ENCODE peak calls at places on chromosomes 16 and 17, in four cellular contexts. H is IMR-90, F is H9, Q is mesendoderm. V is an unnamed sample. For H3K4me1, the result is how much of the 10 kb centered on the place peaks cover.

GRCh38 chr16:8989099-8989878 is 25.6 kb upstream of the USP7 start:
- DNase-seq in F (no peak), H (no peak), Q (no peak), V (peak)

GRCh38 chr16:68235882-68236803 is at the start of gene ESRP2:
- DNase-seq in F (peak), H (no peak), Q (peak), V (no peak)

GRCh38 chr17:78120537-78120936 is 8.0 kb downstream of the TMC6 start:
- DNase-seq in Q (no peak), H (no peak), F (no peak), V (no peak)

GRCh38 chr17:9217151-9218067 is 196.1 kb downstream of the NTN1 start:
- DNase-seq in Q (peak), H (peak), F (no peak), V (peak)

GRCh38 chr17:15943971-15944719 is 785 bp upstream of the ADORA2B start:
- DNase-seq in Q (no peak), H (no peak), F (no peak), V (peak)

GRCh38 chr16:84672276-84673202 is 24.2 kb downstream of the KLHL36 start:
- DNase-seq in H (peak), F (peak), Q (peak), V (peak)

GRCh38 chr17:8475227-8475626 is 39.5 kb downstream of the NDEL1 start:
- DNase-seq in Q (no peak), H (no peak), F (no peak), V (no peak)

GRCh38 chr16:86567701-86568571 is 1.3 kb downstream of the FOXC2 start:
- DNase-seq in F (peak), H (peak), Q (peak), V (peak)

GRCh38 chr16:2194852-2195315 is 1.5 kb downstream of the CASKIN1 start:
- DNase-seq in F (peak), Q (peak), H (peak), V (peak)

GRCh38 chr16:62190426-62190825 is 154.2 kb upstream of the CDH8 start:
- DNase-seq in Q (peak), F (no peak), H (no peak), V (peak)

GRCh38 chr16:15641753-15642556 is 999 bp downstream of the MARF1 start:
- DNase-seq in H (no peak), Q (no peak), F (no peak), V (peak)

GRCh38 chr17:36657763-36658490 is 56.5 kb downstream of the MRM1 start:
- DNase-seq in F (peak), Q (peak), H (no peak), V (peak)

GRCh38 chr16:22337045-22337444 is 37.4 kb downstream of the CDR2 start:
- DNase-seq in H (no peak), Q (peak), F (no peak), V (no peak)

GRCh38 chr16:67672739-67673662 is 6.4 kb downstream of the C16orf86 start:
- DNase-seq in Q (peak), H (peak), F (peak), V (peak)

GRCh38 chr16:12358898-12359297 is 382.4 kb downstream of the SNX29 start:
- DNase-seq in Q (no peak), H (no peak), F (no peak), V (no peak)

GRCh38 chr17:80345841-80346497 is 69.0 kb upstream of the ENDOV start:
- DNase-seq in H (no peak), Q (no peak), F (no peak), V (no peak)

GRCh38 chr16:75265911-75266701 is 14.7 kb upstream of the BCAR1 start:
- DNase-seq in Q (peak), F (peak), H (peak), V (peak)

GRCh38 chr17:41367426-41368075 is 2.1 kb downstream of the KRT33B start:
- DNase-seq in H (peak), Q (peak), F (no peak), V (peak)

GRCh38 chr17:50056961-50057330 is 1.0 kb downstream of the ITGA3 start:
- DNase-seq in Q (no peak), F (peak), H (peak), V (peak)

GRCh38 chr16:29756654-29757053 is 10.9 kb upstream of the C16orf54 start:
- DNase-seq in H (peak), F (no peak), Q (no peak), V (peak)

GRCh38 chr16:84599528-84600202 is 18.2 kb downstream of the COTL1 start:
- DNase-seq in F (peak), Q (peak), H (peak), V (peak)

GRCh38 chr17:52156576-52156975 is 1.9 kb downstream of the CA10 start:
- DNase-seq in F (no peak), Q (no peak), H (no peak), V (no peak)

GRCh38 chr17:34798581-34798980 is 162.7 kb downstream of the CCT6B start:
- DNase-seq in F (peak), H (no peak), Q (peak), V (no peak)

GRCh38 chr16:680967-681745 is 946 bp downstream of the STUB1 start:
- DNase-seq in F (no peak), Q (no peak), H (peak), V (peak)

GRCh38 chr17:13107726-13108235 is 90.0 kb upstream of the ELAC2 start:
- DNase-seq in H (no peak), Q (no peak), F (no peak), V (no peak)

GRCh38 chr17:11294826-11295225 is 53.8 kb downstream of the SHISA6 start:
- DNase-seq in H (no peak), Q (no peak), F (no peak), V (no peak)

GRCh38 chr17:55284001-55284884 is 19.5 kb downstream of the HLF start:
- DNase-seq in H (no peak), Q (no peak), F (no peak), V (no peak)

GRCh38 chr17:40341808-40342574 is 22.5 kb downstream of the GJD3 start:
- DNase-seq in F (peak), Q (peak), H (peak), V (peak)
- H3K9ac ChIP-seq in F (no peak), Q (peak), H (peak), V (peak)

DNA sequence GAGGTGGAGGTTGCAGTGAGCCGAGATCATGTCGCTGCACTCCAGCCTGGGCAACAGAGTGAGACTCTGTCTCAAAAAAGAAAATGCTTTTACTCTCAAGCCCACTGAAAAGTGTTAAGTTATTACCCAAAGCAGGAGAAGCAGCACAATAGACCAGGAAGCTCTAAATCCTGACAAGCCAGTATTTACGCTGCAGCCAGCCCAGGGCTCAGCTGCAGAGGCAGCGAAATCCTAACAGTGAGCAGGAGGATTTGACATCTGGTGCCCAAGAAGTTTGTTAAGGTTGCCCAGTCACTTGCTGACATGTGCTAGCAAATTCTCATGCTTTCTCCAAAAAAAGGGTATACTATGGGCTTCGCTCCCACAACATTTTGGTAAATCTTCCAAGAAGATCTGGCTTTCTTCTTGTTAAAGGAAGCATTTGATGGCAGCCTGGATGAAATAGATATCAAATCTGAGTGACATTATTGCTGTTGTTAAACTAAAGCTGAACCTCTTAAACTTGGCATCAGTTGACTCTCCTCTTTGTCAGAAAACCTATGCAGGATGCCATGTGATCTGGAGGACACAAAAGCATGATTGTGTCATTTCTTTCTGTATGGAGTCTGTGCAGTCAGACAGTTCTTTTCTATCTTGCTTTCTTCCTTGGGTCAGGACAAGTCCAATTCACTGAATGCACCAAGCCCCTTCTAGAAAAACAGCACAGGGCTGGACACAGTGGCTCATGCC is 949.7 kb upstream of the RBFOX1 start:
- DNase-seq in F (no peak), Q (no peak), H (no peak), V (no peak)
- H2BK15ac ChIP-seq in F (no peak), Q (no peak), H (no peak), V (no peak)

GRCh38 chr16:66521227-66521626 is 28.7 kb downstream of the TK2 start:
- DNase-seq in F (no peak), Q (no peak), H (no peak), V (no peak)
- H3K4me1 ChIP-seq in F (under half), Q (under half), H (under half), V (under half)

GRCh38 chr16:47611042-47611441 is 149.9 kb downstream of the PHKB start:
- DNase-seq in H (no peak), Q (no peak), F (no peak), V (no peak)

GRCh38 chr16:47617732-47618131 is 156.6 kb downstream of the PHKB start:
- DNase-seq in H (no peak), Q (peak), F (no peak), V (no peak)

GRCh38 chr16:47613251-47613650 is 152.1 kb downstream of the PHKB start:
- DNase-seq in Q (no peak), F (no peak), H (no peak), V (peak)

GRCh38 chr16:47612711-47613110 is 151.6 kb downstream of the PHKB start:
- DNase-seq in H (peak), Q (no peak), F (no peak), V (peak)

DNA sequence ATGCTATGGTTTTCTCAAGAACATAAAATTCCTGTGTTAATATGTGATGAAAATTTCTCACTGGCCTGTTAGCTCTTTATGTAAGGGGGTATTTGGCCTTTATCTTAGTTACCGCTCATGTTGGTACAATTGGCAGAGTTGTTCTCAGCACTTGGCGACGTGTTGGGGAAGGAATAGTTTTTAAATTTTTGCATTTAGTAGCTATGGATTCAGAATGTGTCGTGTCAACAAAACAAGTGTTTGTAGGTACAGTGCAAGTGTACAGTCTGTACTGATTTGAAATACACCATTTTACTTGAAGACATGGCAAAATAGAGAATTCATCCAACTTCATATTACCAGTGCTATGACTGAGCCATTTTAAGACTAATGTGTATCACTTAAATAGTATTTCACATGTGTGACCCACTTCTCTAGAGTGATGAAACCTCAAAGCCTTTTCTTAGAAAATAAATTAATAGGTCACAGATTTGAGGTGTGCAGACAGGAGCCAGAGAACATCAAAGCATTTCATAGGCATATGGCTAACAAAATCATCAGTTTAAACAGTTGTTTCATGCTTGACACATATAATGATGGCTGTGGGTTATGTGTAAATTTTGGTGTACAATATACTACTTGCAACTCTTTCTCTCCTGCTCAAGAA is 150.8 kb downstream of the PHKB start:
- DNase-seq in Q (no peak), F (no peak), H (no peak), V (no peak)
- H3K9ac ChIP-seq in Q (no peak), F (no peak), H (no peak), V (no peak)

GRCh38 chr16:88130681-88131080 is 179.4 kb downstream of the BANP start:
- DNase-seq in F (no peak), Q (no peak), H (no peak), V (no peak)
- H2BK15ac ChIP-seq in F (no peak), Q (no peak), H (no peak), V (no peak)

GRCh38 chr17:28898261-28898955 is 875 bp upstream of the FLOT2 start:
- DNase-seq in F (peak), Q (no peak), H (no peak), V (no peak)
- H3K4me1 ChIP-seq in F (under half), Q (under half), H (under half), V (under half)

DNA sequence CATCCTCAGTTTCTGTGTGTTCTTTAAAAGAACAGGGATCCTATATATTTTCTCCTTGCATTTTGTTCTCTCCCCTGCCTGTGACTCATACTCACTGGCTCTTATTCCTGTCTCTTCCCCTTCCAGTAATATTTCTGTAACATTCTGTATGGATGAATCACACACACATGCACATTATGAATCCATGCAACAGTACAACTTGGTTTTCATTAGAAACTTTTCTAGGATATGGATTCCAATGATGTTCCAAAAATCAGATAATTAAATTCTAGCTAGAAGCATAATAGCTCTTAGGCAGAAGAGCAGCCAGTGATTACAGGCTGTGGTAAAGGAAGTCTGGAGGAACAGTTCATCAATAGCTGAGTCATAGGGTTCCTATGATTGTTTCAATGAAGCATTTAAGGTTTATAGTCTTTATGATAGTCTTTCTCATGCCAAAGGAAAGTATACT is 119.6 kb upstream of the PMFBP1 start:
- DNase-seq in Q (no peak), H (peak), F (no peak), V (peak)
- H3K9ac ChIP-seq in Q (no peak), H (no peak), F (no peak), V (peak)

V was measured in mesenchymal stem cell.